ENCODE peak calls at places on chromosomes 3 and 15, in ten cellular contexts. One of them, this sample, is unnamed.

GRCh38 chr3:160154033-160154432 is 71.2 kb upstream of the C3orf80 start:
- DNase-seq in activated CD8-positive, alpha-beta memory T cell treated with anti-CD3 and anti-CD28 coated beads for 48 hours: no peak
- DNase-seq in SK-MEL-5: no peak
- DNase-seq in SW480: no peak
- DNase-seq in GM04504: no peak
- DNase-seq in glomerular endothelial cell: no peak
- DNase-seq in AML-193: no peak
- DNase-seq in LoVo: no peak
- DNase-seq in fibroblast of pulmonary artery: peak
- DNase-seq in stimulated activated CD4-positive, alpha-beta T cell treated with anti-CD3 and anti-CD28 coated beads, TNF-alpha, amount 100 ng/mL, for 48 hours: no peak
- DNase-seq in this sample: no peak

GRCh38 chr15:76576526-76577279 is 240.1 kb downstream of the ISL2 start:
- DNase-seq in fibroblast of pulmonary artery: peak
- DNase-seq in LoVo: peak
- DNase-seq in SW480: no peak
- DNase-seq in AML-193: no peak
- DNase-seq in stimulated activated CD4-positive, alpha-beta T cell treated with anti-CD3 and anti-CD28 coated beads, TNF-alpha, amount 100 ng/mL, for 48 hours: peak
- DNase-seq in activated CD8-positive, alpha-beta memory T cell treated with anti-CD3 and anti-CD28 coated beads for 48 hours: no peak
- DNase-seq in GM04504: peak
- DNase-seq in SK-MEL-5: no peak
- DNase-seq in glomerular endothelial cell: peak
- DNase-seq in this sample: peak

GRCh38 chr3:45575491-45575923 is 19.0 kb upstream of the LIMD1 start:
- DNase-seq in stimulated activated CD4-positive, alpha-beta T cell treated with anti-CD3 and anti-CD28 coated beads, TNF-alpha, amount 100 ng/mL, for 48 hours: no peak
- DNase-seq in activated CD8-positive, alpha-beta memory T cell treated with anti-CD3 and anti-CD28 coated beads for 48 hours: no peak
- DNase-seq in SW480: peak
- DNase-seq in glomerular endothelial cell: no peak
- DNase-seq in SK-MEL-5: peak
- DNase-seq in GM04504: no peak
- DNase-seq in AML-193: no peak
- DNase-seq in fibroblast of pulmonary artery: peak
- DNase-seq in LoVo: no peak
- DNase-seq in this sample: no peak

GRCh38 chr3:129827765-129828164 is 65.7 kb downstream of the TMCC1 start:
- DNase-seq in GM04504: no peak
- DNase-seq in AML-193: peak
- DNase-seq in glomerular endothelial cell: no peak
- DNase-seq in SK-MEL-5: no peak
- DNase-seq in activated CD8-positive, alpha-beta memory T cell treated with anti-CD3 and anti-CD28 coated beads for 48 hours: no peak
- DNase-seq in LoVo: no peak
- DNase-seq in SW480: no peak
- DNase-seq in stimulated activated CD4-positive, alpha-beta T cell treated with anti-CD3 and anti-CD28 coated beads, TNF-alpha, amount 100 ng/mL, for 48 hours: no peak
- DNase-seq in fibroblast of pulmonary artery: no peak
- DNase-seq in this sample: no peak

GRCh38 chr3:45931476-45931875 is 11.8 kb upstream of the CXCR6 start:
- DNase-seq in SW480: no peak
- DNase-seq in AML-193: no peak
- DNase-seq in LoVo: no peak
- DNase-seq in glomerular endothelial cell: no peak
- DNase-seq in GM04504: no peak
- DNase-seq in activated CD8-positive, alpha-beta memory T cell treated with anti-CD3 and anti-CD28 coated beads for 48 hours: no peak
- DNase-seq in SK-MEL-5: no peak
- DNase-seq in stimulated activated CD4-positive, alpha-beta T cell treated with anti-CD3 and anti-CD28 coated beads, TNF-alpha, amount 100 ng/mL, for 48 hours: no peak
- DNase-seq in fibroblast of pulmonary artery: no peak
- DNase-seq in this sample: no peak

GRCh38 chr3:138675393-138675792 is 66.8 kb downstream of the FAIM start:
- DNase-seq in fibroblast of pulmonary artery: peak
- DNase-seq in glomerular endothelial cell: no peak
- DNase-seq in AML-193: no peak
- DNase-seq in activated CD8-positive, alpha-beta memory T cell treated with anti-CD3 and anti-CD28 coated beads for 48 hours: no peak
- DNase-seq in LoVo: no peak
- DNase-seq in stimulated activated CD4-positive, alpha-beta T cell treated with anti-CD3 and anti-CD28 coated beads, TNF-alpha, amount 100 ng/mL, for 48 hours: no peak
- DNase-seq in GM04504: no peak
- DNase-seq in SW480: peak
- DNase-seq in SK-MEL-5: peak
- DNase-seq in this sample: no peak

GRCh38 chr15:59278120-59278519 is 71.5 kb downstream of the LDHAL6B start:
- DNase-seq in SW480: no peak
- DNase-seq in SK-MEL-5: peak
- DNase-seq in fibroblast of pulmonary artery: peak
- DNase-seq in AML-193: no peak
- DNase-seq in GM04504: no peak
- DNase-seq in activated CD8-positive, alpha-beta memory T cell treated with anti-CD3 and anti-CD28 coated beads for 48 hours: no peak
- DNase-seq in glomerular endothelial cell: no peak
- DNase-seq in stimulated activated CD4-positive, alpha-beta T cell treated with anti-CD3 and anti-CD28 coated beads, TNF-alpha, amount 100 ng/mL, for 48 hours: no peak
- DNase-seq in LoVo: no peak
- DNase-seq in this sample: no peak

GRCh38 chr3:129738189-129738588 is 131.7 kb upstream of the PLXND1 start:
- DNase-seq in activated CD8-positive, alpha-beta memory T cell treated with anti-CD3 and anti-CD28 coated beads for 48 hours: no peak
- DNase-seq in stimulated activated CD4-positive, alpha-beta T cell treated with anti-CD3 and anti-CD28 coated beads, TNF-alpha, amount 100 ng/mL, for 48 hours: no peak
- DNase-seq in SK-MEL-5: no peak
- DNase-seq in AML-193: no peak
- DNase-seq in fibroblast of pulmonary artery: no peak
- DNase-seq in SW480: no peak
- DNase-seq in GM04504: no peak
- DNase-seq in glomerular endothelial cell: no peak
- DNase-seq in LoVo: no peak
- DNase-seq in this sample: no peak

GRCh38 chr3:72032435-72033118 is 247.6 kb upstream of the PROK2 start:
- DNase-seq in GM04504: no peak
- DNase-seq in AML-193: no peak
- DNase-seq in SK-MEL-5: no peak
- DNase-seq in LoVo: no peak
- DNase-seq in fibroblast of pulmonary artery: no peak
- DNase-seq in SW480: no peak
- DNase-seq in glomerular endothelial cell: no peak
- DNase-seq in activated CD8-positive, alpha-beta memory T cell treated with anti-CD3 and anti-CD28 coated beads for 48 hours: no peak
- DNase-seq in stimulated activated CD4-positive, alpha-beta T cell treated with anti-CD3 and anti-CD28 coated beads, TNF-alpha, amount 100 ng/mL, for 48 hours: no peak
- DNase-seq in this sample: no peak

GRCh38 chr15:63834500-63835210 is 907 bp upstream of the HERC1 start:
- DNase-seq in AML-193: no peak
- DNase-seq in LoVo: no peak
- DNase-seq in stimulated activated CD4-positive, alpha-beta T cell treated with anti-CD3 and anti-CD28 coated beads, TNF-alpha, amount 100 ng/mL, for 48 hours: no peak
- DNase-seq in GM04504: no peak
- DNase-seq in activated CD8-positive, alpha-beta memory T cell treated with anti-CD3 and anti-CD28 coated beads for 48 hours: peak
- DNase-seq in glomerular endothelial cell: no peak
- DNase-seq in SW480: no peak
- DNase-seq in fibroblast of pulmonary artery: no peak
- DNase-seq in SK-MEL-5: peak
- DNase-seq in this sample: no peak

GRCh38 chr3:13547591-13548371 is 1.1 kb upstream of the FBLN2 start:
- DNase-seq in glomerular endothelial cell: no peak
- DNase-seq in GM04504: no peak
- DNase-seq in AML-193: no peak
- DNase-seq in SK-MEL-5: no peak
- DNase-seq in activated CD8-positive, alpha-beta memory T cell treated with anti-CD3 and anti-CD28 coated beads for 48 hours: no peak
- DNase-seq in SW480: no peak
- DNase-seq in stimulated activated CD4-positive, alpha-beta T cell treated with anti-CD3 and anti-CD28 coated beads, TNF-alpha, amount 100 ng/mL, for 48 hours: no peak
- DNase-seq in fibroblast of pulmonary artery: no peak
- DNase-seq in LoVo: no peak
- DNase-seq in this sample: no peak

GRCh38 chr3:24780992-24781391 is 286.3 kb upstream of the THRB start:
- DNase-seq in LoVo: no peak
- DNase-seq in GM04504: no peak
- DNase-seq in AML-193: no peak
- DNase-seq in SW480: no peak
- DNase-seq in SK-MEL-5: no peak
- DNase-seq in glomerular endothelial cell: no peak
- DNase-seq in activated CD8-positive, alpha-beta memory T cell treated with anti-CD3 and anti-CD28 coated beads for 48 hours: no peak
- DNase-seq in fibroblast of pulmonary artery: no peak
- DNase-seq in stimulated activated CD4-positive, alpha-beta T cell treated with anti-CD3 and anti-CD28 coated beads, TNF-alpha, amount 100 ng/mL, for 48 hours: no peak
- DNase-seq in this sample: no peak

GRCh38 chr3:107999215-107999775 is 91.5 kb downstream of the CD47 start:
- DNase-seq in GM04504: no peak
- DNase-seq in glomerular endothelial cell: no peak
- DNase-seq in LoVo: peak
- DNase-seq in activated CD8-positive, alpha-beta memory T cell treated with anti-CD3 and anti-CD28 coated beads for 48 hours: no peak
- DNase-seq in fibroblast of pulmonary artery: no peak
- DNase-seq in AML-193: no peak
- DNase-seq in stimulated activated CD4-positive, alpha-beta T cell treated with anti-CD3 and anti-CD28 coated beads, TNF-alpha, amount 100 ng/mL, for 48 hours: no peak
- DNase-seq in SK-MEL-5: no peak
- DNase-seq in SW480: peak
- DNase-seq in this sample: no peak

GRCh38 chr3:25582242-25582641 is 82.5 kb downstream of the TOP2B start:
- DNase-seq in GM04504: peak
- DNase-seq in AML-193: peak
- DNase-seq in SK-MEL-5: peak
- DNase-seq in glomerular endothelial cell: no peak
- DNase-seq in SW480: no peak
- DNase-seq in fibroblast of pulmonary artery: peak
- DNase-seq in stimulated activated CD4-positive, alpha-beta T cell treated with anti-CD3 and anti-CD28 coated beads, TNF-alpha, amount 100 ng/mL, for 48 hours: no peak
- DNase-seq in activated CD8-positive, alpha-beta memory T cell treated with anti-CD3 and anti-CD28 coated beads for 48 hours: no peak
- DNase-seq in LoVo: peak
- DNase-seq in this sample: peak

GRCh38 chr3:12041476-12041875 is 37.3 kb downstream of the SYN2 start:
- DNase-seq in activated CD8-positive, alpha-beta memory T cell treated with anti-CD3 and anti-CD28 coated beads for 48 hours: no peak
- DNase-seq in LoVo: no peak
- DNase-seq in GM04504: no peak
- DNase-seq in SK-MEL-5: no peak
- DNase-seq in SW480: no peak
- DNase-seq in stimulated activated CD4-positive, alpha-beta T cell treated with anti-CD3 and anti-CD28 coated beads, TNF-alpha, amount 100 ng/mL, for 48 hours: no peak
- DNase-seq in AML-193: no peak
- DNase-seq in glomerular endothelial cell: no peak
- DNase-seq in fibroblast of pulmonary artery: no peak
- DNase-seq in this sample: no peak

GRCh38 chr3:163951397-163951987 is 1126.8 kb downstream of the SI start:
- DNase-seq in SK-MEL-5: peak
- DNase-seq in activated CD8-positive, alpha-beta memory T cell treated with anti-CD3 and anti-CD28 coated beads for 48 hours: no peak
- DNase-seq in GM04504: no peak
- DNase-seq in SW480: no peak
- DNase-seq in glomerular endothelial cell: no peak
- DNase-seq in AML-193: peak
- DNase-seq in fibroblast of pulmonary artery: no peak
- DNase-seq in stimulated activated CD4-positive, alpha-beta T cell treated with anti-CD3 and anti-CD28 coated beads, TNF-alpha, amount 100 ng/mL, for 48 hours: no peak
- DNase-seq in LoVo: no peak
- DNase-seq in this sample: no peak

GRCh38 chr15:58475573-58476524 is 44.1 kb downstream of the LIPC start:
- DNase-seq in activated CD8-positive, alpha-beta memory T cell treated with anti-CD3 and anti-CD28 coated beads for 48 hours: no peak
- DNase-seq in LoVo: peak
- DNase-seq in GM04504: peak
- DNase-seq in SW480: peak
- DNase-seq in stimulated activated CD4-positive, alpha-beta T cell treated with anti-CD3 and anti-CD28 coated beads, TNF-alpha, amount 100 ng/mL, for 48 hours: no peak
- DNase-seq in glomerular endothelial cell: no peak
- DNase-seq in AML-193: peak
- DNase-seq in SK-MEL-5: peak
- DNase-seq in fibroblast of pulmonary artery: peak
- DNase-seq in this sample: no peak

GRCh38 chr3:7733933-7734332 is 767.7 kb upstream of the LMCD1 start:
- DNase-seq in AML-193: no peak
- DNase-seq in stimulated activated CD4-positive, alpha-beta T cell treated with anti-CD3 and anti-CD28 coated beads, TNF-alpha, amount 100 ng/mL, for 48 hours: no peak
- DNase-seq in SW480: no peak
- DNase-seq in fibroblast of pulmonary artery: peak
- DNase-seq in SK-MEL-5: no peak
- DNase-seq in glomerular endothelial cell: peak
- DNase-seq in LoVo: no peak
- DNase-seq in GM04504: no peak
- DNase-seq in activated CD8-positive, alpha-beta memory T cell treated with anti-CD3 and anti-CD28 coated beads for 48 hours: no peak
- DNase-seq in this sample: no peak

This sample was measured in HFF-Myc.